ENCODE peak calls at places on chromosome 19, in eight cellular contexts. L is uterus, P is ovary, D is RWPE1, W is transverse colon, C is H1, O is progenitor cell of endocrine pancreas, Z is lower lobe of right lung. K is an unnamed sample.

GRCh38 chr19:32061304-32061703 is 284.1 kb upstream of the ZNF507 start:
- DNase-seq in Z (no peak), L (no peak), P (no peak), W (no peak), O (no peak), C (no peak), D (peak; percentile 32), K (no peak)

GRCh38 chr19:48095637-48096175 is 14.9 kb downstream of the PLA2G4C start:
- DNase-seq in Z (no peak), P (no peak), L (no peak), W (no peak), D (no peak), O (no peak), C (no peak), K (no peak)

GRCh38 chr19:15283141-15283885 is 49.0 kb downstream of the BRD4 start:
- DNase-seq in D (no peak), Z (no peak), P (no peak), O (no peak), W (no peak), L (no peak), C (no peak), K (no peak)

GRCh38 chr19:28823338-28823961 is 389.5 kb downstream of the UQCRFS1 start:
- DNase-seq in Z (no peak), C (peak; percentile 15), O (no peak), W (no peak), L (no peak), D (peak; percentile 8), P (no peak), K (no peak)

GRCh38 chr19:52735734-52736133 is 890 bp upstream of the ZNF611 start:
- DNase-seq in O (peak; percentile 36), D (no peak), L (peak; percentile 82), W (peak; percentile 68), Z (peak; percentile 83), P (peak; percentile 64), C (peak; percentile 88), K (peak; percentile 23)

GRCh38 chr19:13865578-13866462 is 11.1 kb upstream of the NANOS3 start:
- DNase-seq in D (no peak), W (no peak), C (no peak), Z (no peak), O (peak; percentile 49), P (peak; percentile 57), L (no peak), K (peak; percentile 59)

GRCh38 chr19:9836021-9836420 is 903 bp downstream of the PIN1 start:
- DNase-seq in C (no peak), L (no peak), Z (no peak), P (no peak), D (no peak), W (no peak), O (no peak), K (no peak)

GRCh38 chr19:3095375-3096191 is 1.4 kb downstream of the GNA11 start:
- DNase-seq in W (peak; percentile 50), Z (no peak), O (no peak), L (no peak), C (peak; percentile 44), D (peak; percentile 48), P (no peak), K (peak; percentile 71)

GRCh38 chr19:55070755-55071502 is 4.7 kb upstream of the EPS8L1 start:
- DNase-seq in L (no peak), C (no peak), O (no peak), P (no peak), Z (no peak), W (peak; percentile 86), D (peak; percentile 88), K (no peak)

GRCh38 chr19:1680976-1681375 is 28.6 kb upstream of the TCF3 start:
- DNase-seq in Z (no peak), O (no peak), D (no peak), L (no peak), P (no peak), W (no peak), C (no peak), K (no peak)

GRCh38 chr19:31214086-31214485 is 135.2 kb downstream of the TSHZ3 start:
- DNase-seq in P (no peak), D (peak; percentile 96), W (peak; percentile 69), L (peak; percentile 49), O (no peak), C (no peak), Z (peak; percentile 61), K (no peak)

GRCh38 chr19:55336101-55336500 is 3.6 kb upstream of the KMT5C start:
- DNase-seq in P (no peak), W (no peak), L (no peak), Z (no peak), D (peak; percentile 88), C (no peak), O (no peak), K (no peak)

GRCh38 chr19:33752945-33753344 is 43.7 kb upstream of the KCTD15 start:
- DNase-seq in D (no peak), Z (no peak), P (no peak), C (no peak), O (no peak), W (no peak), L (no peak), K (no peak)

GRCh38 chr19:14127176-14127575 is 9.2 kb downstream of the ASF1B start:
- DNase-seq in W (no peak), D (no peak), P (no peak), O (no peak), Z (peak; percentile 80), L (no peak), C (no peak), K (no peak)

GRCh38 chr19:30778961-30779690 is 406.9 kb downstream of the ZNF536 start:
- DNase-seq in C (no peak), W (no peak), L (no peak), P (no peak), O (no peak), D (no peak), Z (no peak), K (no peak)

GRCh38 chr19:14342809-14343208 is 38.4 kb upstream of the ADGRE5 start:
- DNase-seq in C (no peak), P (no peak), Z (no peak), L (no peak), W (no peak), D (no peak), O (no peak), K (no peak)

GRCh38 chr19:2477732-2478191 is 1.8 kb downstream of the GADD45B start:
- DNase-seq in D (no peak), L (peak; percentile 40), P (no peak), Z (peak; percentile 55), C (no peak), W (peak; percentile 54), O (no peak), K (no peak)

GRCh38 chr19:7215176-7215575 is 79.0 kb downstream of the INSR start:
- DNase-seq in P (no peak), L (no peak), C (no peak), W (no peak), D (no peak), Z (no peak), O (no peak), K (no peak)

DNA sequence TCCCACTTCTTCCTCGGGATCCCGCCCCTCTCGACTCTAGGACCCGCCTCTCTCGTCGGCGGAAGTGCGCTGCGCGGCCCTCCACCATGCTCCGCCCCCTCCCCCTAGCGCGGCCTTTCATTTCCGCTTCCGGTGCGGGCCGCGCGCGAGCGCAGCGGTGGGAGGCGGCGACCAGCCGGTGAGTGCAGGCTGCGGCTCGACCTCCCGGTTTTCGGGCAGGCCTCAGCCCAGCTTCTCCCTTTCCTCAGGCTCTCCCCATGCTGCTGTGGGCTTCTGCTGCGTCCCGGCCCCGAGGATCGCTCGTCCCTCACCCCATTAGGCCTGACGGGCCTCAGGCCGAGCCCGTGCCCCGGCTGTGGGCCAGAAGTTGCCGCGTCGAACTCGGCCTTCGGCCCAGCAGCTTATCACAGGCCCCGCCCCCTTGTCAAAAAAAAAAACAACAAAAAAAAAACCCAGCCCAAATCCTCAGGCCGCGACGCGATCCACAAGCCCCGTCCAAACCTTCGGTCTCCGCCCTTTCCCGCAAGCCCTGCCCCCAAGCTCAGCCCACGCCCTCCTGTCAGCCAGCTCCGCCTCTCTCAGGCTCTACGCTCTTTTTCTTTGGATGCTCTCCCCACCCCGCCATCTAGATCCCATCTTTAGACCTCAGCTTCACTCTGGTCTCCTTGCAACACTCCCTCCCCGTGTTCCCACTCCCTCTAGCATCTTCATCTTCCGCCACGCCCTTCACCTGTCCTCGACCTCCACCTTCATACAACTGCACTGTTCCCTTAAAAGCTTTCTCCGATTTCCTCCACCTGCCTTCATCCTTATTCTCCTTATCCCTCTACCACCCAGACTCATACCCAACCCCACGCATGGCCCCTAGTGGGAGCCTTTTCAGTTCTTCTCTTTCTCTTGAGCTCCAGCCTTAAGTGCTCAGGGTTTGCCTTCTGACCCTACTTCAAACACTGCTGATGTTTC is at the start of gene CLASRP:
- DNase-seq in Z (peak; percentile 93), W (peak; percentile 94), D (peak; percentile 93), P (peak; percentile 94), L (peak; percentile 90), C (no peak), O (peak; percentile 72), K (peak; percentile 93)
- TF ChIP-seq CTCF in Z (no peak), W (no peak), D (no peak), P (peak; percentile 30), L (peak; percentile 23), C (no peak), O (no peak), K (no peak)

GRCh38 chr19:16376649-16377048 is 52.0 kb downstream of the KLF2 start:
- DNase-seq in P (peak; percentile 52), D (peak; percentile 19), C (no peak), Z (no peak), O (no peak), L (peak; percentile 13), W (no peak), K (peak; percentile 40)
- TF ChIP-seq CTCF in P (no peak), D (peak; percentile 39), C (peak; percentile 79), Z (peak; percentile 39), O (peak; percentile 56), L (no peak), W (no peak), K (peak; percentile 26)

GRCh38 chr19:58217607-58218391 is 10.9 kb upstream of the ZNF544 start:
- DNase-seq in D (no peak), O (no peak), C (no peak), L (no peak), P (no peak), Z (no peak), W (no peak), K (no peak)

GRCh38 chr19:58213075-58213369 is 15.7 kb upstream of the ZNF544 start:
- DNase-seq in Z (no peak), L (no peak), O (no peak), C (no peak), D (no peak), P (no peak), W (no peak), K (no peak)

GRCh38 chr19:58217069-58217481 is 11.6 kb upstream of the ZNF544 start:
- DNase-seq in W (no peak), D (no peak), P (no peak), Z (no peak), O (no peak), L (no peak), C (no peak), K (no peak)

DNA sequence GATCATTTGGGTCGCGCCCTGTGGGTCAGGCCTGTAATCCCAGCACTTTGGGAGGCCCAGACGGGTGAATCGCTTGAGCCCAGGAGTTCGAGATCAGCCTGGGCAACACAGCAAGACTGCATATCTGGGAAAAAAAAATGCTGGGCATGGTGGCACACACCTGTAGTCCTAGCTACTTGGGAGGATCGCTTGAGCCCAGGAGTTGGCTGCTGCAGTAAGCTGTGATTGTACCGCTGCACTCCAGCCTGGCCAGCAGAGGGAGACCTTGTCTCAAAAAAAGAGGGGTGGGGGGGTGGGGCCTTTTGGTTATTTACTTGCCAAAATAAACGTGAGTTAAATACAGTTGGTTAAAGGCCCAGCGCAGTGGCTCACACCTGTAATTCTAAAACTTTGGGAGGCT is 9.8 kb upstream of the ZNF544 start:
- DNase-seq in W (no peak), Z (no peak), O (no peak), L (no peak), C (no peak), D (no peak), P (no peak), K (no peak)
- TF ChIP-seq CTCF in W (peak; percentile 13), Z (peak; percentile 28), O (no peak), L (no peak), C (peak; percentile 63), D (no peak), P (no peak), K (no peak)

GRCh38 chr19:17489392-17490030 is 19.2 kb downstream of the SLC27A1 start:
- DNase-seq in O (no peak), Z (no peak), W (no peak), D (no peak), L (no peak), P (no peak), C (no peak), K (no peak)
- TF ChIP-seq CTCF in O (no peak), Z (peak; percentile 2), W (no peak), D (no peak), L (no peak), P (no peak), C (no peak), K (peak; percentile 8)